ENCODE peak calls at places on chromosomes 6 and 20, in ten cellular contexts. L is IMR-90; K is brain microvascular endothelial cell; S is astrocyte of the spinal cord; T is psoas muscle; B is AG04449; G is HL-60; A is CD8-positive, alpha-beta T cell; C is ascending aorta; Z is fibroblast of mammary gland. O is an unnamed sample.

GRCh38 chr6:34602318-34603111 is 46.4 kb upstream of the SPDEF start:
- DNase-seq in T (no peak), K (peak; percentile 5), S (peak; percentile 17), C (no peak), Z (no peak), G (no peak), A (no peak), B (no peak), L (peak; percentile 28), O (peak; percentile 12)

GRCh38 chr6:71082033-71082620 is 125.3 kb upstream of the B3GAT2 start:
- DNase-seq in Z (peak; percentile 91), B (no peak), C (no peak), T (no peak), K (no peak), A (no peak), L (peak; percentile 35), G (no peak), S (peak; percentile 37), O (no peak)

GRCh38 chr6:88669475-88669874 is 293.9 kb downstream of the RNGTT start:
- DNase-seq in T (no peak), G (no peak), C (no peak), A (no peak), S (no peak), L (no peak), Z (no peak), B (no peak), K (no peak), O (no peak)

GRCh38 chr20:17916365-17916996 is 52.1 kb downstream of the SNX5 start:
- DNase-seq in Z (no peak), L (no peak), T (no peak), B (no peak), G (no peak), A (no peak), C (no peak), K (no peak), S (no peak), O (no peak)

GRCh38 chr6:3227363-3228045 is at the start of gene TUBB2B:
- DNase-seq in G (no peak), A (no peak), T (peak; percentile 36), K (no peak), S (peak; percentile 59), C (no peak), L (peak; percentile 37), Z (no peak), B (no peak), O (no peak)

GRCh38 chr6:46626228-46626909 is 26.2 kb downstream of the CYP39A1 start:
- DNase-seq in T (no peak), B (no peak), G (no peak), L (peak; percentile 21), A (no peak), K (peak; percentile 18), Z (peak; percentile 53), C (no peak), S (peak; percentile 56), O (no peak)

GRCh38 chr6:108115598-108116058 is 41.1 kb upstream of the OSTM1 start:
- DNase-seq in A (no peak), B (no peak), G (peak; percentile 56), C (no peak), K (no peak), T (no peak), S (no peak), Z (peak; percentile 39), L (peak; percentile 11), O (no peak)

GRCh38 chr6:97947841-97948240 is 664.8 kb upstream of the MMS22L start:
- DNase-seq in G (no peak), T (no peak), Z (peak; percentile 57), B (no peak), A (no peak), C (no peak), S (peak; percentile 87), L (peak; percentile 10), K (peak; percentile 9), O (peak; percentile 99)

GRCh38 chr6:24139639-24140038 is 13.6 kb downstream of the NRSN1 start:
- DNase-seq in S (no peak), C (no peak), L (no peak), G (no peak), Z (no peak), K (no peak), B (no peak), T (no peak), A (no peak), O (no peak)

GRCh38 chr6:137978252-137978896 is 111.3 kb downstream of the TNFAIP3 start:
- DNase-seq in Z (no peak), C (no peak), T (no peak), L (no peak), S (no peak), K (peak; percentile 54), A (no peak), B (no peak), G (no peak), O (no peak)

GRCh38 chr6:93040375-93040774 is 379.0 kb downstream of the EPHA7 start:
- DNase-seq in C (no peak), G (no peak), T (no peak), Z (no peak), S (peak; percentile 75), A (no peak), B (no peak), K (peak; percentile 15), L (no peak), O (no peak)

GRCh38 chr6:51250317-51250716 is 431.6 kb downstream of the TFAP2B start:
- DNase-seq in Z (no peak), C (no peak), G (no peak), T (no peak), A (no peak), B (no peak), L (no peak), K (no peak), S (no peak), O (no peak)
- H3K4me3 ChIP-seq in Z (no peak overlapping the region), C (no peak overlapping the region), G (no peak overlapping the region), T (no peak overlapping the region), A (no peak overlapping the region), B (no peak overlapping the region), L (no peak overlapping the region), K (no peak overlapping the region), S (no peak overlapping the region), O (no peak overlapping the region)

DNA sequence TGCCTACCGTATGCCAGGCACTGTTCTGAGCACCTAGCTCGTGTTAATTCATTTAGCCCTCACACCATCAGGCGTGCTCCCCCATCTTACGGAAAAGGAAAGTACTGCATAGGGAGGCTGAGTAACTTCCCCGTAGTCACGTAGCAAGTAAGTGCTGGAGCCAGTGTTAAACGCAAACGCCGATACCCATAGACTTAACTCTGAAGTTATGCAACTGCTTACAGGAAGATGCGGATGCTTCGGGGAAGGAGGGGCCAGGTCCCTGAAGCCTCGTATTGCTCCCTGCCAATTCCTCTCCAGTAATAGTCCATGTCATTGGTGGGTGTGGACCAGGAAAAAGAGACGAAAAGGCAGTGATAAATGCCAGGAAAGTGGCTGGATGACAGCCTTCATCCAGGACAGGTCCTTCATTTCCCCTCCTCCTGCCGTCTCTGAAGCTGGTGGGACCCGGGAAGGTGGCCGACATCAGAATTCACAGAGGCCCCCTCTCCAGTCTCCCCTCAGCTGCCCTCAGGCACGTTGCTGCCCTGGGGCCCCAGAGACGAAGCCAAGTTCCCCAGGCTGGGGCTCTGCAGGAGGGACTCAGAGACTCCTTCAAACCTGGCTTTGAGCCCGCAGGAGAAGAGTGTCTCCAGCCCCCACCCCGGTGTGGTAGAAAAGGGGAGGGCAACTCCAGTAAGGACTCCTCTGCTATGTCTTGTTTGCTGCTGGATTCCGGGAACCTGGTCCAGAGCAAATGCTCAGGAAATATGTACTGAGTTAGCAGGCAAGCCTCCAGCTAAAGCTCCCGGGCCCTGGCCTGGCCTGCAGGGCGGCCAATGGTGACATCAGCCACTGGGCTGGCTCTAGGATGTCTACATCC is 37.7 kb downstream of the RAB44 start:
- DNase-seq in K (peak; percentile 53), A (no peak), L (peak; percentile 76), B (peak; percentile 91), S (peak; percentile 61), C (peak; percentile 59), T (peak; percentile 85), G (peak; percentile 75), Z (peak; percentile 76), O (no peak)
- TF ChIP-seq CTCF in K (peak; percentile 19), A (no peak), L (peak; percentile 21), B (peak; percentile 23), S (no peak), C (peak; percentile 15), T (no peak), G (no peak), Z (peak; percentile 30), O (no peak)

DNA sequence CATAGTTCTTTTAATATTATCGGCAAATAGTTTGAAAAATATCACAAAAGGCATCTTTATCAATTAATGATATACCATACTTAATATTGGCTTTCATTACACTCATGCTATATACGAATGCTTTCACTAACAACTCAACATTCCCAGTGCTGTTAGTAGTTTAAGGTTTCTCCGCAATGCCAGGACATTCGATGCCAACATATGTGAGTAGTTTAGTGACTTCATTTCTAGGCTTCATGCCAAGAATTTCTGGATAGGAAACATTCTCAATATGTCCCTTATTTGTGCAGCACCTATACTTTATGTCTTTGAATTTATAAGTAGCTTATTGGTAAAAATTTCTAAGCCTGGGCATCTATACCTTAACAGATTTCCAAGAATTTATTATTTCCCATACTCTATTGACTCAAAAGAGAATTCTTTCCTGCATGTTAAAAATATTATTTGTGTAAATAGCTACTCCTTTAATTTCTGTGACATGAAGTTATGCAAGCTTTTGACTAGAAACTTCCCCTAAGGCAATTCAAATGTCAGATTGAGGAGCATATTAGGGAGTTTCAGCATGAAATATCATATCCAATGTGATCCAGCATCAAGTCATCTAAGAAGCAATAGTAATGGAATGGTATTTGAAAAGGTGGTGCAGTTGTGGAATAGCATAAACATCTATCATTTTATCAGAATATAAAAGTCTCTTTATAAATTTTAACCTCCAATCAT is 236.0 kb upstream of the STXBP5 start:
- DNase-seq in A (no peak), T (no peak), Z (peak; percentile 92), B (peak; percentile 54), G (no peak), S (peak; percentile 86), L (peak; percentile 84), C (no peak), K (peak; percentile 63), O (no peak)
- H3K4me3 ChIP-seq in A (no peak overlapping the region), T (no peak overlapping the region), Z (no peak overlapping the region), B (no peak overlapping the region), G (no peak overlapping the region), S (no peak overlapping the region), L (no peak overlapping the region), C (no peak overlapping the region), K (no peak overlapping the region), O (no peak overlapping the region)

DNA sequence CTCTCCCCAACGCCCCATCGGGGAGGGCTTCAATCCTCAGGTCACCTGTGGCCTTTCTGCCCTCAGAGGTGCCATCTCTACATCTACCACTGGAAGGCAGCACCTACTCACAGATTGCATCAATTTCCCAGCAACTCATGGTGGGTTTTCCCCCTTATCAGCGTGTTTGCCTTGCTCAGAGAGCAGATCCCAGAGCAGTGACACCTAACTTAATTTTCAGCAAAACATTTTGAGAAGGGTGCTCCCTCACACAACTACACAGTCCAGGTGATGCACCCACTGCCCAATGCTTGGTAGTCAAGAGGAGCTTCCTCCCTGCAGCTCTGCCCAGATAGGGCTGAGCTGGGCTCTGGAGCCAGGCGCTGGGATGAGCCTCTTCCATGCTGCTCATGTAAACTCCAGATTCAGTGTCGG is 48.2 kb downstream of the PLG start:
- DNase-seq in T (no peak), K (no peak), G (no peak), B (no peak), L (no peak), A (no peak), C (no peak), Z (peak; percentile 5), S (no peak), O (no peak)
- TF ChIP-seq CTCF in T (no peak), K (no peak), G (peak; percentile 41), B (no peak), L (no peak), A (no peak), C (no peak), Z (peak; percentile 43), S (no peak), O (peak; percentile 65)

O was measured in epithelial cell of proximal tubule.